ENCODE peak calls at places on chromosomes 5 and 9, in nine cellular contexts. One of them, this sample, is unnamed.

GRCh38 chr5:107887181-107887580 is 216.4 kb upstream of the EFNA5 start:
- DNase-seq in progenitor cell of endocrine pancreas: no peak
- DNase-seq in uterus: no peak
- DNase-seq in GM12865: no peak
- DNase-seq in IMR-90: no peak
- DNase-seq in fibroblast of the aortic adventitia: no peak
- DNase-seq in heart right ventricle: no peak
- DNase-seq in tibial artery: no peak
- DNase-seq in GM23338: no peak
- DNase-seq in this sample: no peak

GRCh38 chr9:137077758-137078693 is 709 bp downstream of the UAP1L1 start:
- DNase-seq in progenitor cell of endocrine pancreas: no peak
- DNase-seq in uterus: peak; percentile 26
- DNase-seq in GM12865: peak; percentile 66
- DNase-seq in IMR-90: no peak
- DNase-seq in fibroblast of the aortic adventitia: no peak
- DNase-seq in heart right ventricle: peak; percentile 43
- DNase-seq in tibial artery: no peak
- DNase-seq in GM23338: no peak
- DNase-seq in this sample: no peak

GRCh38 chr5:128263357-128263756 is 179.8 kb downstream of the SLC12A2 start:
- DNase-seq in progenitor cell of endocrine pancreas: no peak
- DNase-seq in uterus: no peak
- DNase-seq in GM12865: no peak
- DNase-seq in IMR-90: no peak
- DNase-seq in fibroblast of the aortic adventitia: no peak
- DNase-seq in heart right ventricle: peak; percentile 30
- DNase-seq in tibial artery: no peak
- DNase-seq in GM23338: no peak
- DNase-seq in this sample: no peak

GRCh38 chr5:126422994-126423788 is at the start of gene GRAMD2B:
- DNase-seq in progenitor cell of endocrine pancreas: peak; percentile 63
- DNase-seq in uterus: peak; percentile 87
- DNase-seq in GM12865: peak; percentile 84
- DNase-seq in IMR-90: peak; percentile 88
- DNase-seq in fibroblast of the aortic adventitia: peak; percentile 88
- DNase-seq in heart right ventricle: peak; percentile 86
- DNase-seq in tibial artery: peak; percentile 88
- DNase-seq in GM23338: peak; percentile 96
- DNase-seq in this sample: peak; percentile 94

GRCh38 chr5:125559296-125559695 is 812.9 kb upstream of the ZNF608 start:
- DNase-seq in progenitor cell of endocrine pancreas: no peak
- DNase-seq in uterus: no peak
- DNase-seq in GM12865: no peak
- DNase-seq in IMR-90: peak; percentile 99
- DNase-seq in fibroblast of the aortic adventitia: peak; percentile 99
- DNase-seq in heart right ventricle: no peak
- DNase-seq in tibial artery: no peak
- DNase-seq in GM23338: no peak
- DNase-seq in this sample: no peak

GRCh38 chr5:132013711-132014110 is 2.3 kb upstream of the ACSL6 start:
- DNase-seq in progenitor cell of endocrine pancreas: peak; percentile 8
- DNase-seq in uterus: no peak
- DNase-seq in GM12865: no peak
- DNase-seq in IMR-90: no peak
- DNase-seq in fibroblast of the aortic adventitia: no peak
- DNase-seq in heart right ventricle: no peak
- DNase-seq in tibial artery: no peak
- DNase-seq in GM23338: no peak
- DNase-seq in this sample: no peak

GRCh38 chr9:129319076-129319937 is 141.2 kb upstream of the IER5L start:
- DNase-seq in progenitor cell of endocrine pancreas: no peak
- DNase-seq in uterus: peak; percentile 42
- DNase-seq in GM12865: no peak
- DNase-seq in IMR-90: no peak
- DNase-seq in fibroblast of the aortic adventitia: no peak
- DNase-seq in heart right ventricle: no peak
- DNase-seq in tibial artery: no peak
- DNase-seq in GM23338: no peak
- DNase-seq in this sample: peak; percentile 40

GRCh38 chr5:43110606-43111170 is 10.0 kb upstream of the ZNF131 start:
- DNase-seq in progenitor cell of endocrine pancreas: no peak
- DNase-seq in uterus: no peak
- DNase-seq in GM12865: peak; percentile 62
- DNase-seq in IMR-90: no peak
- DNase-seq in fibroblast of the aortic adventitia: no peak
- DNase-seq in heart right ventricle: no peak
- DNase-seq in tibial artery: no peak
- DNase-seq in GM23338: peak; percentile 73
- DNase-seq in this sample: no peak

GRCh38 chr9:72262063-72262462 is 102.9 kb downstream of the ZFAND5 start:
- DNase-seq in progenitor cell of endocrine pancreas: no peak
- DNase-seq in uterus: no peak
- DNase-seq in GM12865: no peak
- DNase-seq in IMR-90: no peak
- DNase-seq in fibroblast of the aortic adventitia: no peak
- DNase-seq in heart right ventricle: no peak
- DNase-seq in tibial artery: no peak
- DNase-seq in GM23338: no peak
- DNase-seq in this sample: no peak

GRCh38 chr9:98215821-98216220 is 23.4 kb upstream of the CORO2A start:
- DNase-seq in progenitor cell of endocrine pancreas: no peak
- DNase-seq in uterus: no peak
- DNase-seq in GM12865: peak; percentile 45
- DNase-seq in IMR-90: no peak
- DNase-seq in fibroblast of the aortic adventitia: peak; percentile 12
- DNase-seq in heart right ventricle: no peak
- DNase-seq in tibial artery: no peak
- DNase-seq in GM23338: peak; percentile 65
- DNase-seq in this sample: no peak

GRCh38 chr5:132778856-132779255 is 1.8 kb upstream of the SEPTIN8 start:
- DNase-seq in progenitor cell of endocrine pancreas: no peak
- DNase-seq in uterus: no peak
- DNase-seq in GM12865: no peak
- DNase-seq in IMR-90: no peak
- DNase-seq in fibroblast of the aortic adventitia: no peak
- DNase-seq in heart right ventricle: no peak
- DNase-seq in tibial artery: no peak
- DNase-seq in GM23338: no peak
- DNase-seq in this sample: no peak

GRCh38 chr5:9335269-9335668 is 210.6 kb downstream of the SEMA5A start:
- DNase-seq in progenitor cell of endocrine pancreas: no peak
- DNase-seq in uterus: no peak
- DNase-seq in GM12865: no peak
- DNase-seq in IMR-90: no peak
- DNase-seq in fibroblast of the aortic adventitia: no peak
- DNase-seq in heart right ventricle: no peak
- DNase-seq in tibial artery: no peak
- DNase-seq in GM23338: no peak
- DNase-seq in this sample: no peak

GRCh38 chr5:6096101-6096500 is 282.2 kb downstream of the MED10 start:
- DNase-seq in progenitor cell of endocrine pancreas: no peak
- DNase-seq in uterus: no peak
- DNase-seq in GM12865: no peak
- DNase-seq in IMR-90: no peak
- DNase-seq in fibroblast of the aortic adventitia: no peak
- DNase-seq in heart right ventricle: no peak
- DNase-seq in tibial artery: no peak
- DNase-seq in GM23338: no peak
- DNase-seq in this sample: no peak

DNA sequence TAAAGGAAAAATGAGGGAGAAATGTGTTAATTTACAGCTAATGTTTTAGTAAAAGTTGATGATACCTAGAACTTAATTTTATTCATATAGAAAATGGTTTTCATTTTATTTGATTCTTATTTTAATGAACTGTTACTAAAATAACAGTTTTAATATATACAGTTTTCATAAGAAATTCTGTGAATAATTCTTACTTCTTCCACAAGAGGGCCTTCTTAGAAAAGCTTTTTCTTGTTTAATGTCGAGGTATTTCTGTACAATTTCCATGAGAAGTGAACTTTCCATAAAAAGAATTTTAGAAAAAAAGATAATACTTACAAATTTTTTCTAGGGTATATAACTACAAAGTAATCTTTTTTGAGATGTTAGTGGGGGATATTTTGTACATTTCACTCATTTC is 73.9 kb downstream of the KLF9 start:
- DNase-seq in progenitor cell of endocrine pancreas: no peak
- DNase-seq in uterus: no peak
- DNase-seq in GM12865: no peak
- DNase-seq in IMR-90: peak; percentile 57
- DNase-seq in fibroblast of the aortic adventitia: peak; percentile 74
- DNase-seq in heart right ventricle: no peak
- DNase-seq in tibial artery: no peak
- DNase-seq in GM23338: peak; percentile 22
- DNase-seq in this sample: no peak
- TF ChIP-seq CTCF in progenitor cell of endocrine pancreas: peak; percentile 65
- TF ChIP-seq CTCF in uterus: peak; percentile 55
- TF ChIP-seq CTCF in GM12865: peak; percentile 12
- TF ChIP-seq CTCF in IMR-90: peak; percentile 55
- TF ChIP-seq CTCF in fibroblast of the aortic adventitia: peak; percentile 50
- TF ChIP-seq CTCF in heart right ventricle: peak; percentile 60
- TF ChIP-seq CTCF in tibial artery: peak; percentile 58
- TF ChIP-seq CTCF in GM23338: peak; percentile 61
- TF ChIP-seq CTCF in this sample: peak; percentile 72

DNA sequence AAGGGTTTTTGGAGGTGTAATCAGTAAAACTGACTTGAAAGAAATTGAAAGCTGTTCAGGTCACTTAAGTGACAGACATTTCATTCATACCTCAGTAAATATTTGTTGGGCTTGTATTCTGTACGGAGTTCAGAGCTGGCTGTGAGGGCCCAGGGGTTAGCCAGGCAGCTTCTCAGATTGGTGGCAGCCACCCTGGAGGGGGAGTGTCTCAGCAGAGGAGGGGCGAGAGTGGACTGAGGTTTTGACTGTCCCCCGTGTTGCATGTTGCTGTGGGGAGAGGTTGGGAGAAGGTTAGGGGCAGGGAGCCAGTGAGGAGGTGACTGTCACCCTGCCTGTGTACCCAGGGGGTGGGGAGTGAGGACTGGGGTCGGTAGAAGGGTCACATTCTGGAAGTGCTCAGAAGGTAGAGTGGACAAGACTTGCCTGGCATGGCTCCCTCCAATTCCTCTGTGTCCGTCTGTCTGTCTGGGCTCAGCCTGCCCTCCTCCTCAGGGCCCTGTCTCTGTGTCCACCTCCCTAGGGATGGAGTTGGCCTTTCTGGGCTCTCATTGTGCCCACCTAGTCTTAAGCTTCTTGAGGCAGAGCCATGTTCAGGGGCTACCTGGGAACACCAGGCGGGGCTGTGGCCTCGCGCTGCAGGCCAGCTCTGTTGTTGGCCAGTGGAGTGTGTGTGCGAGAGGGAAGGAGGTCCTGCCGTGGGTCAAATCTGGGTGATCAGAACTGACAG is 4.4 kb downstream of the PHF2 start:
- DNase-seq in progenitor cell of endocrine pancreas: no peak
- DNase-seq in uterus: no peak
- DNase-seq in GM12865: no peak
- DNase-seq in IMR-90: no peak
- DNase-seq in fibroblast of the aortic adventitia: no peak
- DNase-seq in heart right ventricle: no peak
- DNase-seq in tibial artery: no peak
- DNase-seq in GM23338: no peak
- DNase-seq in this sample: no peak
- TF ChIP-seq CTCF in progenitor cell of endocrine pancreas: no peak
- TF ChIP-seq CTCF in uterus: no peak
- TF ChIP-seq CTCF in GM12865: no peak
- TF ChIP-seq CTCF in IMR-90: no peak
- TF ChIP-seq CTCF in fibroblast of the aortic adventitia: no peak
- TF ChIP-seq CTCF in heart right ventricle: no peak
- TF ChIP-seq CTCF in tibial artery: no peak
- TF ChIP-seq CTCF in GM23338: no peak
- TF ChIP-seq CTCF in this sample: no peak

GRCh38 chr9:125763373-125763772 is 16.2 kb downstream of the PBX3 start:
- DNase-seq in progenitor cell of endocrine pancreas: no peak
- DNase-seq in uterus: no peak
- DNase-seq in GM12865: no peak
- DNase-seq in IMR-90: peak; percentile 56
- DNase-seq in fibroblast of the aortic adventitia: peak; percentile 69
- DNase-seq in heart right ventricle: no peak
- DNase-seq in tibial artery: no peak
- DNase-seq in GM23338: peak; percentile 61
- DNase-seq in this sample: no peak

GRCh38 chr9:125761685-125762084 is 14.5 kb downstream of the PBX3 start:
- DNase-seq in progenitor cell of endocrine pancreas: no peak
- DNase-seq in uterus: no peak
- DNase-seq in GM12865: no peak
- DNase-seq in IMR-90: no peak
- DNase-seq in fibroblast of the aortic adventitia: no peak
- DNase-seq in heart right ventricle: no peak
- DNase-seq in tibial artery: no peak
- DNase-seq in GM23338: no peak
- DNase-seq in this sample: no peak

GRCh38 chr9:125767349-125767748 is 20.2 kb downstream of the PBX3 start:
- DNase-seq in progenitor cell of endocrine pancreas: no peak
- DNase-seq in uterus: no peak
- DNase-seq in GM12865: peak; percentile 59
- DNase-seq in IMR-90: no peak
- DNase-seq in fibroblast of the aortic adventitia: no peak
- DNase-seq in heart right ventricle: no peak
- DNase-seq in tibial artery: no peak
- DNase-seq in GM23338: no peak
- DNase-seq in this sample: no peak

GRCh38 chr9:125766468-125767221 is 19.5 kb downstream of the PBX3 start:
- DNase-seq in progenitor cell of endocrine pancreas: no peak
- DNase-seq in uterus: no peak
- DNase-seq in GM12865: no peak
- DNase-seq in IMR-90: no peak
- DNase-seq in fibroblast of the aortic adventitia: no peak
- DNase-seq in heart right ventricle: no peak
- DNase-seq in tibial artery: no peak
- DNase-seq in GM23338: no peak
- DNase-seq in this sample: no peak

GRCh38 chr9:125764198-125764597 is 17.0 kb downstream of the PBX3 start:
- DNase-seq in progenitor cell of endocrine pancreas: no peak
- DNase-seq in uterus: no peak
- DNase-seq in GM12865: no peak
- DNase-seq in IMR-90: no peak
- DNase-seq in fibroblast of the aortic adventitia: no peak
- DNase-seq in heart right ventricle: no peak
- DNase-seq in tibial artery: no peak
- DNase-seq in GM23338: no peak
- DNase-seq in this sample: no peak
- TF ChIP-seq CTCF in progenitor cell of endocrine pancreas: no peak
- TF ChIP-seq CTCF in uterus: no peak
- TF ChIP-seq CTCF in GM12865: no peak
- TF ChIP-seq CTCF in IMR-90: no peak
- TF ChIP-seq CTCF in fibroblast of the aortic adventitia: no peak
- TF ChIP-seq CTCF in heart right ventricle: no peak
- TF ChIP-seq CTCF in tibial artery: no peak
- TF ChIP-seq CTCF in GM23338: no peak
- TF ChIP-seq CTCF in this sample: no peak

DNA sequence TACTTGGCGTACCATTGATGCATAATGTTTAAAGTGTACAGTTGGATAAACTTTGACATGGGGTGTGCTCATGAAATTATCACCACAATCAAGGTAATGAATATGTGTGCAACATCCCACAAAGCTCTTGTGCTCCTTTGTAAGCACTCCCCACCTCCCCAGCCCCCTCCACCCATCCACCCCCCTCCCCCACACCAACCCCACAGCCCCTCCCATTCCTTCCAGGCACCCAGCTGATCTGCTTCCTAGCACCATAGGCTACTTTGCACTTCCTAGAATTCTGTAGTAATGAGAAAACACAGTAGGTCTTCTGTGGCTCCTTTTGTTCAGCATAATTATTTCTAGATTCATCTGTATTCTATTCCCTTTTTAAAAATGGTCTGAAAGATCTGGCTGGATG is 24.5 kb downstream of the FGD3 start:
- DNase-seq in progenitor cell of endocrine pancreas: no peak
- DNase-seq in uterus: no peak
- DNase-seq in GM12865: no peak
- DNase-seq in IMR-90: no peak
- DNase-seq in fibroblast of the aortic adventitia: no peak
- DNase-seq in heart right ventricle: no peak
- DNase-seq in tibial artery: no peak
- DNase-seq in GM23338: peak; percentile 36
- DNase-seq in this sample: peak; percentile 2
- TF ChIP-seq CTCF in progenitor cell of endocrine pancreas: no peak
- TF ChIP-seq CTCF in uterus: no peak
- TF ChIP-seq CTCF in GM12865: no peak
- TF ChIP-seq CTCF in IMR-90: no peak
- TF ChIP-seq CTCF in fibroblast of the aortic adventitia: no peak
- TF ChIP-seq CTCF in heart right ventricle: no peak
- TF ChIP-seq CTCF in tibial artery: no peak
- TF ChIP-seq CTCF in GM23338: no peak
- TF ChIP-seq CTCF in this sample: no peak